ENCODE peak calls at places on chromosomes 4 and X, in nine cellular contexts. B, W, E, M, Z, P, G, I and H are unnamed samples.

GRCh38 chr4:109942292-109942926 is 29.7 kb downstream of the EGF start:
- DNase-seq in B (no peak), W (no peak), E (peak; percentile 69), M (no peak), Z (no peak), P (no peak), G (no peak), I (no peak), H (peak; percentile 42)

GRCh38 chrX:133965321-133965720 is 20.1 kb downstream of the GPC3 start:
- DNase-seq in B (no peak), W (no peak), E (no peak), M (no peak), Z (no peak), P (no peak), G (no peak), I (no peak), H (no peak)

GRCh38 chr4:38056024-38056685 is 96.0 kb downstream of the PTTG2 start:
- DNase-seq in B (no peak), W (no peak), E (no peak), M (no peak), Z (no peak), P (no peak), G (no peak), I (no peak), H (no peak)

GRCh38 chrX:15321447-15321846 is 6.0 kb upstream of the ASB11 start:
- DNase-seq in B (no peak), W (no peak), E (no peak), M (no peak), Z (no peak), P (no peak), G (peak; percentile 13), I (peak; percentile 15), H (no peak)

GRCh38 chr4:164949448-164950118 is 27.9 kb downstream of the TRIM61 start:
- DNase-seq in B (no peak), W (no peak), E (no peak), M (peak; percentile 36), Z (no peak), P (peak; percentile 44), G (no peak), I (peak; percentile 14), H (no peak)

GRCh38 chr4:54318904-54319303 is 89.8 kb downstream of the PDGFRA start:
- DNase-seq in B (peak; percentile 11), W (no peak), E (peak; percentile 63), M (peak; percentile 37), Z (no peak), P (peak; percentile 56), G (no peak), I (peak; percentile 3), H (no peak)

GRCh38 chr4:148843625-148844024 is 401.4 kb upstream of the NR3C2 start:
- DNase-seq in B (no peak), W (no peak), E (no peak), M (no peak), Z (no peak), P (no peak), G (no peak), I (no peak), H (no peak)

GRCh38 chr4:6360385-6360784 is 90.7 kb downstream of the WFS1 start:
- DNase-seq in B (no peak), W (peak; percentile 74), E (no peak), M (peak; percentile 62), Z (no peak), P (no peak), G (no peak), I (peak; percentile 24), H (no peak)

GRCh38 chrX:11540532-11541377 is 125.0 kb downstream of the ARHGAP6 start:
- DNase-seq in B (no peak), W (no peak), E (no peak), M (no peak), Z (no peak), P (no peak), G (no peak), I (no peak), H (no peak)

GRCh38 chr4:68218044-68218443 is 27.4 kb downstream of the TMPRSS11B start:
- DNase-seq in B (no peak), W (no peak), E (peak; percentile 48), M (no peak), Z (no peak), P (no peak), G (no peak), I (no peak), H (no peak)

GRCh38 chr4:100547541-100548208 is 29.9 kb upstream of the EMCN start:
- DNase-seq in B (no peak), W (no peak), E (no peak), M (no peak), Z (no peak), P (no peak), G (no peak), I (no peak), H (no peak)

GRCh38 chrX:20089845-20090244 is 26.9 kb downstream of the MAP7D2 start:
- DNase-seq in B (no peak), W (no peak), E (no peak), M (no peak), Z (no peak), P (no peak), G (no peak), I (no peak), H (no peak)

GRCh38 chr4:53364624-53365023 is 1.2 kb downstream of the SCFD2 start:
- DNase-seq in B (no peak), W (no peak), E (no peak), M (no peak), Z (no peak), P (no peak), G (no peak), I (no peak), H (no peak)

GRCh38 chr4:167721574-167721973 is 370.8 kb upstream of the ANXA10 start:
- DNase-seq in B (no peak), W (no peak), E (peak; percentile 55), M (no peak), Z (no peak), P (no peak), G (no peak), I (no peak), H (no peak)

GRCh38 chrX:9291666-9292065 is 173.2 kb upstream of the TBL1X start:
- DNase-seq in B (no peak), W (no peak), E (no peak), M (peak; percentile 96), Z (no peak), P (no peak), G (no peak), I (no peak), H (no peak)

GRCh38 chrX:99384594-99385374 is 1025.3 kb downstream of the PCDH19 start:
- DNase-seq in B (no peak), W (no peak), E (no peak), M (no peak), Z (no peak), P (no peak), G (no peak), I (no peak), H (peak; percentile 4)